ENCODE peak calls at places on chromosomes 12 and 14, in eight cellular contexts. R, S, W, K, V, X, M and G are unnamed samples.
A peak's percentile ranks its signal among the peaks of the same experiment; 100 is the strongest.

GRCh38 chr14:85316701-85317100 is 213.2 kb upstream of the FLRT2 start:
- DNase-seq in R (peak; percentile 80), S (peak; percentile 61), W (no peak), K (no peak), V (peak; percentile 19), X (no peak), M (no peak), G (no peak)

GRCh38 chr12:24045816-24046257 is 96.4 kb upstream of the SOX5 start:
- DNase-seq in R (no peak), S (peak; percentile 88), W (peak; percentile 89), K (no peak), V (peak; percentile 93), X (no peak), M (no peak), G (peak; percentile 58)

GRCh38 chr12:13602217-13602616 is 379.2 kb downstream of the GRIN2B start:
- DNase-seq in R (peak; percentile 7), S (peak; percentile 2), W (no peak), K (no peak), V (no peak), X (no peak), M (no peak), G (peak; percentile 7)

GRCh38 chr14:72311116-72311515 is 378.9 kb downstream of the RGS6 start:
- DNase-seq in R (no peak), S (no peak), W (peak; percentile 55), K (no peak), V (no peak), X (no peak), M (no peak), G (no peak)

GRCh38 chr12:106767206-106767605 is 7.3 kb upstream of the RIC8B start:
- DNase-seq in R (no peak), S (no peak), W (no peak), K (no peak), V (no peak), X (no peak), M (no peak), G (no peak)

GRCh38 chr12:104048162-104048561 is 1.8 kb downstream of the GLT8D2 start:
- DNase-seq in R (no peak), S (no peak), W (no peak), K (no peak), V (no peak), X (no peak), M (no peak), G (no peak)

GRCh38 chr12:2752676-2753371 is 41.9 kb upstream of the FKBP4 start:
- DNase-seq in R (peak; percentile 73), S (peak; percentile 53), W (peak; percentile 81), K (peak; percentile 97), V (peak; percentile 71), X (peak; percentile 61), M (peak; percentile 93), G (peak; percentile 65)

GRCh38 chr14:70640938-70641547 is 673 bp upstream of the TTC9 start:
- DNase-seq in R (peak; percentile 43), S (peak; percentile 34), W (no peak), K (peak; percentile 66), V (peak; percentile 32), X (peak; percentile 26), M (no peak), G (peak; percentile 11)

GRCh38 chr14:21723431-21724045 is 49.9 kb upstream of the OR4E1 start:
- DNase-seq in R (peak; percentile 4), S (peak; percentile 15), W (peak; percentile 97), K (peak; percentile 79), V (peak; percentile 4), X (no peak), M (no peak), G (no peak)

GRCh38 chr12:100359822-100360221 is 2.9 kb downstream of the SLC17A8 start:
- DNase-seq in R (peak; percentile 23), S (no peak), W (peak; percentile 33), K (no peak), V (peak; percentile 41), X (no peak), M (no peak), G (peak; percentile 4)

GRCh38 chr12:123085730-123086487 is 65.0 kb downstream of the PITPNM2 start:
- DNase-seq in R (peak; percentile 73), S (no peak), W (peak; percentile 41), K (no peak), V (no peak), X (peak; percentile 47), M (peak; percentile 83), G (no peak)

DNA sequence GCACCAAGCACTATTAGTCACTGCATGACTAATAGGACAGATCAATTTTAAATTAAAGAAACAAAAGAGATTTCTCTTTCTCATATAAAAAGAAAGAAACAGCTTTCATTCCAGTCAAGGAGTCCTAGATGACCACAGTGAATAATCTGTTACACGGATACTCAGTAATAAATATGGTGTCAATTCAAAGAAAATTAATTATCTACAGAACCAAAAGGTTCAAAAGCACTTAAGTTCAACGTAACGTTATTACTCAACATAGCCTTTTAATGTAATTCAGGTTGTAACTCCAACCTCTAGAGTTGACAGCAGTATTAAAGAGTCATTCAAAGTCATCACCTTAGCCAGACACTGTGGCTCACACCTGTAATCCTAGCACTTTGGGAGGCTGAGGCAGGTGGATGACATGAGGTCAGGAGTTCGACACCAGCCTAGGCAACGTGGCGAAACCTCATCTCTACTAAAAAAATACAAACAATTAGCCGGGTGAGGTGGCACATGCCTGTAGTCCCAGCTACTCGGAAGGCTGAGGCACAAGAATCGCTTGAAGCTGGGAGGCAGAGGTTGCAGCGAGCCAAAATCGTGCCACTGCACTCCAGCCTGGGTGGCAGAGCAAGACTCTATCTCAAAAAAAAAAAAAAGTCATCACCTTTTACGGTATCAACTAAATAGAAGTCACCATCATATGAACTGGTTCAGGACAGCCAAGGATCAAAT is 4.4 kb downstream of the PPTC7 start:
- DNase-seq in R (no peak), S (no peak), W (no peak), K (no peak), V (no peak), X (no peak), M (no peak), G (no peak)
- H3K4me3 ChIP-seq in R (peak overlapping the region; percentile 68), S (peak overlapping the region; percentile 14), W (no peak overlapping the region), K (no peak overlapping the region), V (no peak overlapping the region), X (no peak overlapping the region), M (no peak overlapping the region), G (peak overlapping the region; percentile 23)

DNA sequence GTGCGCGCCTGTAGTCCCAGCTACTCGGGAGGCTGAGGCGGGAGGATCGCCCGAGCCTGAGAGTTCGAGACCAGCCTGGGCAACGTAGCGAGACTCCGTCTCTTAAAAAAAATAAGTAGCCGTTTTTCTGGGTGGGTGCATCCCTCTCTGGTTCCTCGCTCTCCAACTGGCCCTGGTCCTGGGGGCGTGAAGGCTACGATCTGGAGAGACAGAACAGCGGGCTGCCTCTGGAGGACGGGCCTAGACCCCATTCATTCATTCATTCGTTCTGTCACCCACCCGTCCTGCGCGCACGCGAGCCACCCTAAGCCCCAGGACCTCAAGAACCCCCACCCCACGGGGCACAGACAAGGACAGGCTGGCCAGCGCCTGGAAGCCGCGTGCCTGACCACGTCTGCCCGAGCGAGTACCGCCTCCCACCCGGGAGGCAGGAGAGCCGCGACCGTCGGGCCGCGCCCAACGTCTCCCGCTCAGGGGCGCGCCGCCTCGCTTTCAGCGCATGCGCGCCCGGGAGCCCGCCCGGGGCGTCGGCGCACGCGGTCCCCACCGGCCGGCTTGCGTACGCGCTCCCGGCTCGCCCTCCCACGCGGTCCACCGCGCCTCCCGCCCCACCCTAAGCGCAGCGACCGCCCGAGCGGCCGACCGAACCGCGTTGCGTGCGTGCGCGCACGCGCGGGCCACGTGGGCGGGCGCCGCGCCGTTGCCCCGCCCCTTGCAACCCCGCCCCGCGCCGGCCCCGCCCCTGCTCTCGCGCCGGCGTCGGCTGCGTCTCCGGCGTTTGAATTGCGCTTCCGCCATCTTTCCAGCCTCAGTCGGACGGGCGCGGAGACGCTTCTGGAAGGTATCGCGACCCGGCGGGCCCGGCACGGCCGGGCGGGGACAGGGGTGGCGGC is at the start of gene RAN:
- DNase-seq in R (peak; percentile 99), S (peak; percentile 91), W (peak; percentile 96), K (peak; percentile 87), V (peak; percentile 95), X (peak; percentile 89), M (peak; percentile 98), G (peak; percentile 91)
- H3K4me3 ChIP-seq in R (peak within 1 kb of the TSS; percentile 92), S (peak within 1 kb of the TSS; percentile 94), W (peak within 1 kb of the TSS; percentile 66), K (peak within 1 kb of the TSS; percentile 87), V (peak within 1 kb of the TSS; percentile 86), X (peak within 1 kb of the TSS; percentile 96), M (peak within 1 kb of the TSS; percentile 98), G (peak within 1 kb of the TSS; percentile 87)

DNA sequence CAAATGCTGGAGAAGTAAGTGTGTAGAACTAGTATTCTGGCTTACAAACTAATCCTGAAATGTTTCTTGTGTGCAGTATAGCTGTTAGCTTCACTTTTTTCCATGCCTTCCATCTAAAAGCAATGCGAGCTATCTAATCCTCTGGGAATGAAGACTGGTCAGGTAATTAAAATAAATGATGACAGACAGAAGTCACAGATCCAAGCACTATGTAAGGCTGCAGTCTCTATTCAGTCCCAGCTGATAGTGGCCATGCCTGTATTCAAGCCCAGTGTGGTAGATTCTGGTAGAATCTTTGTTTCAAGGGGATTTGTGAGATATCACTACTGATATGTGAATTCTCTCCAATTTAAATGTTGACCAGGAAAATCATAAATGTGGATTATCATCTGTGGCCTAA is 637.2 kb downstream of the TMTC2 start:
- DNase-seq in R (no peak), S (no peak), W (no peak), K (no peak), V (no peak), X (no peak), M (no peak), G (no peak)
- H3K4me3 ChIP-seq in R (no peak overlapping the region), S (no peak overlapping the region), W (no peak overlapping the region), K (no peak overlapping the region), V (no peak overlapping the region), X (no peak overlapping the region), M (no peak overlapping the region), G (no peak overlapping the region)

GRCh38 chr14:65373011-65373670 is 39.4 kb upstream of the FUT8 start:
- DNase-seq in R (no peak), S (no peak), W (no peak), K (no peak), V (no peak), X (no peak), M (no peak), G (no peak)
- H3K4me3 ChIP-seq in R (peak overlapping the region; percentile 16), S (no peak overlapping the region), W (no peak overlapping the region), K (no peak overlapping the region), V (no peak overlapping the region), X (no peak overlapping the region), M (no peak overlapping the region), G (no peak overlapping the region)

DNA sequence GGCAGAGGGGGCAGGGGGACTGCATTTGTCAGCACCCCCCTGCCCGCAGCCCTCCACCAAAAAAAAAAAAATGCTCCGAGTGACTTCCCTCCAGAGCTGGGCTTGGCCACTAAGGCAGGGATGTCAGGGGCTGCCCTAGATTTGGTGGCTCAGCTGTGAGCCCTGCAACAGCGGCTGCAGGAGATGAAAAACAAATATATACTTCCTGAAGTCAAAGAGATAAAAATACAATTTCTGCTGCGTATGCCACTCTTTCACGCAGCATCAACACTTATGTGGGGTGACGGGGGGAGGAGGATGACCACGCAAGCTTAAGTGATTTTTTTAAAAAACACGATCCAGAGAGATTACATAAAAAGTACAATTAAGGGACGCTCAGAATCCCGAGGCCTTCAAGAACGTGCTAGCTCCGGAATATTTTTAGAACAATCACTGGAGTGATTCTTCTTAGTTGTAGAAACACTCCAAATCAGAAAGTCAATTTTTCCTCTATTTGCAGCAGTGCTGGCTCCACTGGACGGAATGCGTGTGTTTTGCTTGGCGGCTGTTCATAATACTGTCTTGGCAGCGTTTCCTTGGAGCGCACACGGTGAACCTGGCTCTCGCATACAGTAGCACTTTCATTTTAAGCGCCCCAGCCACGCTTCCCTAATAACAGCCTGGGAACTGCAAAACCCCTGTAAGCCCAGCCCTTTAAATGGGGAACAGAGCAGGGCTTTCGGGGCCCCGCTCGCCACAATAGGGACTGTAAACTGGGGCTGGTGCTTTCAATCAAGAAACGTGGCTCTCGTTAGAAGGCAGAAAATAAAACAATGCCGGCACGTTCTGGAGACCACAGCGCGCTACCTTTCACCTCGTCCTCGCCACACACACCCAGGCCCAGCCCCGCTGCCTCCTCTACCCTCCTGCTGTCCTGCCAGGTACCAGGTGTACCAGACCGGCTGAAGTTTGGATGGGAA is 80.1 kb downstream of the BCL11B start:
- DNase-seq in R (peak; percentile 56), S (peak; percentile 46), W (peak; percentile 81), K (no peak), V (peak; percentile 74), X (peak; percentile 35), M (peak; percentile 77), G (peak; percentile 33)
- H3K4me3 ChIP-seq in R (peak overlapping the region; percentile 54), S (no peak overlapping the region), W (peak overlapping the region; percentile 30), K (no peak overlapping the region), V (peak overlapping the region; percentile 17), X (peak overlapping the region; percentile 39), M (peak overlapping the region; percentile 12), G (peak overlapping the region; percentile 22)